ENCODE peak calls at places on chromosome 17, in six cellular contexts. O is T follicular helper cell, F is neural progenitor cell, L is foreskin melanocyte, X is mesothelial cell of epicardium, Q is H7. G is an unnamed sample.

GRCh38 chr17:77425791-77426641 is 285.2 kb downstream of the SEC14L1 start:
- DNase-seq in O (no peak), F (peak), L (no peak), X (no peak), Q (peak), G (no peak)

GRCh38 chr17:79626156-79626890 is 15.5 kb upstream of the RBFOX3 start:
- DNase-seq in O (no peak), F (no peak), L (no peak), X (peak), Q (peak), G (no peak)

GRCh38 chr17:2697611-2698162 is 13.9 kb downstream of the CLUH start:
- DNase-seq in O (no peak), F (no peak), L (no peak), X (no peak), Q (peak), G (no peak)

GRCh38 chr17:76014100-76014924 is 12.8 kb downstream of the EVPL start:
- DNase-seq in O (peak), F (peak), L (no peak), X (peak), Q (peak), G (peak)

GRCh38 chr17:42709561-42709960 is 27.2 kb downstream of the CNTNAP1 start:
- DNase-seq in O (no peak), F (no peak), L (no peak), X (no peak), Q (no peak), G (no peak)

GRCh38 chr17:82978765-82979349 is 100.6 kb upstream of the METRNL start:
- DNase-seq in O (no peak), F (no peak), L (no peak), X (no peak), Q (peak), G (no peak)

GRCh38 chr17:2064980-2065785 is 10.3 kb downstream of the HIC1 start:
- DNase-seq in O (no peak), F (peak), L (no peak), X (no peak), Q (peak), G (peak)

GRCh38 chr17:39208893-39209292 is 8.8 kb downstream of the RPL19 start:
- DNase-seq in O (peak), F (peak), L (no peak), X (no peak), Q (peak), G (no peak)

GRCh38 chr17:3015890-3016289 is 47.5 kb downstream of the OR1D5 start:
- DNase-seq in O (no peak), F (no peak), L (no peak), X (no peak), Q (no peak), G (no peak)

GRCh38 chr17:79991924-79992656 is 43.6 kb downstream of the TBC1D16 start:
- DNase-seq in O (no peak), F (peak), L (no peak), X (no peak), Q (no peak), G (peak)

GRCh38 chr17:8016632-8017424 is 14.4 kb downstream of the GUCY2D start:
- DNase-seq in O (peak), F (peak), L (peak), X (no peak), Q (peak), G (peak)

GRCh38 chr17:80780381-80781187 is 211.1 kb upstream of the CHMP6 start:
- DNase-seq in O (no peak), F (peak), L (no peak), X (no peak), Q (no peak), G (no peak)

GRCh38 chr17:69654981-69655581 is 240.6 kb downstream of the MAP2K6 start:
- DNase-seq in O (no peak), F (no peak), L (no peak), X (no peak), Q (no peak), G (no peak)

GRCh38 chr17:17837380-17837821 is 615 bp upstream of the SREBF1 start:
- DNase-seq in O (no peak), F (peak), L (no peak), X (no peak), Q (no peak), G (peak)

G was measured in SK-MEL-5.